ENCODE peak calls at places on chromosomes 5 and 9, in nine cellular contexts. One of them, this sample, is unnamed.

GRCh38 chr9:1032181-1032580 is 18.0 kb upstream of the DMRT2 start:
- DNase-seq in hepatocyte: no peak
- DNase-seq in upper lobe of right lung: no peak
- DNase-seq in uterus: no peak
- DNase-seq in HepG2: no peak
- DNase-seq in heart right ventricle: no peak
- DNase-seq in MM.1S: no peak
- DNase-seq in lower lobe of right lung: no peak
- DNase-seq in fibroblast of lung: no peak
- DNase-seq in this sample: no peak

GRCh38 chr5:97624861-97625260 is 441.8 kb upstream of the RIOK2 start:
- DNase-seq in MM.1S: no peak
- DNase-seq in HepG2: no peak
- DNase-seq in hepatocyte: no peak
- DNase-seq in heart right ventricle: no peak
- DNase-seq in uterus: no peak
- DNase-seq in upper lobe of right lung: no peak
- DNase-seq in fibroblast of lung: peak; percentile 23
- DNase-seq in lower lobe of right lung: no peak
- DNase-seq in this sample: no peak

GRCh38 chr5:106269252-106269843 is 1401.4 kb downstream of the EFNA5 start:
- DNase-seq in upper lobe of right lung: no peak
- DNase-seq in heart right ventricle: no peak
- DNase-seq in lower lobe of right lung: no peak
- DNase-seq in hepatocyte: peak; percentile 25
- DNase-seq in uterus: no peak
- DNase-seq in HepG2: peak; percentile 1
- DNase-seq in MM.1S: no peak
- DNase-seq in fibroblast of lung: peak; percentile 36
- DNase-seq in this sample: no peak

GRCh38 chr9:89462817-89463216 is 35.1 kb downstream of the SEMA4D start:
- DNase-seq in heart right ventricle: no peak
- DNase-seq in upper lobe of right lung: no peak
- DNase-seq in MM.1S: no peak
- DNase-seq in hepatocyte: no peak
- DNase-seq in lower lobe of right lung: no peak
- DNase-seq in HepG2: no peak
- DNase-seq in uterus: no peak
- DNase-seq in fibroblast of lung: no peak
- DNase-seq in this sample: no peak

GRCh38 chr9:128798896-128799295 is 11.8 kb downstream of the TBC1D13 start:
- DNase-seq in uterus: no peak
- DNase-seq in MM.1S: no peak
- DNase-seq in fibroblast of lung: no peak
- DNase-seq in hepatocyte: no peak
- DNase-seq in lower lobe of right lung: no peak
- DNase-seq in HepG2: no peak
- DNase-seq in heart right ventricle: no peak
- DNase-seq in upper lobe of right lung: no peak
- DNase-seq in this sample: no peak

GRCh38 chr5:127615916-127616315 is 33.0 kb upstream of the CTXN3 start:
- DNase-seq in lower lobe of right lung: no peak
- DNase-seq in uterus: no peak
- DNase-seq in fibroblast of lung: peak; percentile 13
- DNase-seq in HepG2: no peak
- DNase-seq in MM.1S: no peak
- DNase-seq in hepatocyte: peak; percentile 10
- DNase-seq in heart right ventricle: no peak
- DNase-seq in upper lobe of right lung: no peak
- DNase-seq in this sample: no peak

GRCh38 chr5:175351126-175351525 is 92.9 kb downstream of the DRD1 start:
- DNase-seq in uterus: peak; percentile 21
- DNase-seq in lower lobe of right lung: no peak
- DNase-seq in heart right ventricle: no peak
- DNase-seq in upper lobe of right lung: no peak
- DNase-seq in MM.1S: no peak
- DNase-seq in hepatocyte: no peak
- DNase-seq in HepG2: no peak
- DNase-seq in fibroblast of lung: no peak
- DNase-seq in this sample: no peak

GRCh38 chr5:135578685-135579341 is at the start of gene CXCL14:
- DNase-seq in upper lobe of right lung: peak; percentile 71
- DNase-seq in hepatocyte: peak; percentile 74
- DNase-seq in heart right ventricle: no peak
- DNase-seq in lower lobe of right lung: peak; percentile 55
- DNase-seq in uterus: no peak
- DNase-seq in MM.1S: no peak
- DNase-seq in HepG2: no peak
- DNase-seq in fibroblast of lung: peak; percentile 87
- DNase-seq in this sample: peak; percentile 37

GRCh38 chr5:132812123-132812948 is 766 bp upstream of the SOWAHA start:
- DNase-seq in fibroblast of lung: no peak
- DNase-seq in lower lobe of right lung: no peak
- DNase-seq in hepatocyte: no peak
- DNase-seq in heart right ventricle: no peak
- DNase-seq in MM.1S: no peak
- DNase-seq in uterus: no peak
- DNase-seq in HepG2: no peak
- DNase-seq in upper lobe of right lung: no peak
- DNase-seq in this sample: no peak

GRCh38 chr5:89437450-89438435 is 554.8 kb upstream of the MEF2C start:
- DNase-seq in upper lobe of right lung: no peak
- DNase-seq in HepG2: no peak
- DNase-seq in uterus: no peak
- DNase-seq in lower lobe of right lung: no peak
- DNase-seq in fibroblast of lung: peak; percentile 80
- DNase-seq in heart right ventricle: no peak
- DNase-seq in MM.1S: no peak
- DNase-seq in hepatocyte: no peak
- DNase-seq in this sample: no peak

GRCh38 chr5:95399034-95399433 is 7.9 kb downstream of the FAM81B start:
- DNase-seq in lower lobe of right lung: no peak
- DNase-seq in MM.1S: no peak
- DNase-seq in upper lobe of right lung: no peak
- DNase-seq in fibroblast of lung: no peak
- DNase-seq in uterus: no peak
- DNase-seq in HepG2: no peak
- DNase-seq in heart right ventricle: no peak
- DNase-seq in hepatocyte: no peak
- DNase-seq in this sample: no peak

GRCh38 chr5:95403996-95404395 is 12.8 kb downstream of the FAM81B start:
- DNase-seq in upper lobe of right lung: no peak
- DNase-seq in fibroblast of lung: peak; percentile 17
- DNase-seq in hepatocyte: no peak
- DNase-seq in lower lobe of right lung: no peak
- DNase-seq in HepG2: no peak
- DNase-seq in uterus: no peak
- DNase-seq in heart right ventricle: no peak
- DNase-seq in MM.1S: no peak
- DNase-seq in this sample: no peak

GRCh38 chr5:95406426-95407093 is 15.4 kb downstream of the FAM81B start:
- DNase-seq in fibroblast of lung: peak; percentile 13
- DNase-seq in hepatocyte: no peak
- DNase-seq in upper lobe of right lung: no peak
- DNase-seq in heart right ventricle: no peak
- DNase-seq in MM.1S: no peak
- DNase-seq in lower lobe of right lung: no peak
- DNase-seq in uterus: no peak
- DNase-seq in HepG2: no peak
- DNase-seq in this sample: no peak

GRCh38 chr5:95401601-95402000 is 10.4 kb downstream of the FAM81B start:
- DNase-seq in MM.1S: no peak
- DNase-seq in fibroblast of lung: no peak
- DNase-seq in upper lobe of right lung: no peak
- DNase-seq in heart right ventricle: no peak
- DNase-seq in lower lobe of right lung: no peak
- DNase-seq in HepG2: no peak
- DNase-seq in hepatocyte: no peak
- DNase-seq in uterus: no peak
- DNase-seq in this sample: no peak
- H3K4me1 ChIP-seq in MM.1S: no peaks in the 10 kb centered on the region
- H3K4me1 ChIP-seq in fibroblast of lung: no peaks in the 10 kb centered on the region
- H3K4me1 ChIP-seq in upper lobe of right lung: no peaks in the 10 kb centered on the region
- H3K4me1 ChIP-seq in heart right ventricle: no peaks in the 10 kb centered on the region
- H3K4me1 ChIP-seq in lower lobe of right lung: no peaks in the 10 kb centered on the region
- H3K4me1 ChIP-seq in HepG2: no peaks in the 10 kb centered on the region
- H3K4me1 ChIP-seq in hepatocyte: no peaks in the 10 kb centered on the region
- H3K4me1 ChIP-seq in uterus: no peaks in the 10 kb centered on the region
- H3K4me1 ChIP-seq in this sample: no peaks in the 10 kb centered on the region

GRCh38 chr5:71596169-71596568 is 9.0 kb downstream of the MCCC2 start:
- DNase-seq in HepG2: no peak
- DNase-seq in MM.1S: no peak
- DNase-seq in upper lobe of right lung: no peak
- DNase-seq in heart right ventricle: no peak
- DNase-seq in uterus: no peak
- DNase-seq in lower lobe of right lung: no peak
- DNase-seq in fibroblast of lung: no peak
- DNase-seq in hepatocyte: no peak
- DNase-seq in this sample: no peak

GRCh38 chr5:71600783-71601182 is 13.6 kb downstream of the MCCC2 start:
- DNase-seq in lower lobe of right lung: no peak
- DNase-seq in uterus: no peak
- DNase-seq in MM.1S: no peak
- DNase-seq in fibroblast of lung: no peak
- DNase-seq in heart right ventricle: no peak
- DNase-seq in hepatocyte: no peak
- DNase-seq in HepG2: no peak
- DNase-seq in upper lobe of right lung: no peak
- DNase-seq in this sample: no peak

GRCh38 chr5:71597001-71597400 is 9.9 kb downstream of the MCCC2 start:
- DNase-seq in uterus: no peak
- DNase-seq in upper lobe of right lung: no peak
- DNase-seq in lower lobe of right lung: no peak
- DNase-seq in heart right ventricle: no peak
- DNase-seq in fibroblast of lung: no peak
- DNase-seq in HepG2: no peak
- DNase-seq in hepatocyte: no peak
- DNase-seq in MM.1S: no peak
- DNase-seq in this sample: no peak

GRCh38 chr5:71601222-71602026 is 14.3 kb downstream of the MCCC2 start:
- DNase-seq in HepG2: peak; percentile 74
- DNase-seq in heart right ventricle: peak; percentile 82
- DNase-seq in hepatocyte: peak; percentile 77
- DNase-seq in fibroblast of lung: peak; percentile 96
- DNase-seq in lower lobe of right lung: no peak
- DNase-seq in MM.1S: peak; percentile 55
- DNase-seq in upper lobe of right lung: no peak
- DNase-seq in uterus: no peak
- DNase-seq in this sample: peak; percentile 73
- TF ChIP-seq CTCF in HepG2: peak; percentile 59
- TF ChIP-seq CTCF in heart right ventricle: peak; percentile 54
- TF ChIP-seq CTCF in hepatocyte: peak; percentile 53
- TF ChIP-seq CTCF in fibroblast of lung: peak; percentile 64
- TF ChIP-seq CTCF in lower lobe of right lung: peak; percentile 55
- TF ChIP-seq CTCF in MM.1S: peak; percentile 65
- TF ChIP-seq CTCF in upper lobe of right lung: peak; percentile 60
- TF ChIP-seq CTCF in uterus: peak; percentile 36
- TF ChIP-seq CTCF in this sample: peak; percentile 66

GRCh38 chr5:156918311-156918845 is 44.6 kb downstream of the TIMD4 start:
- DNase-seq in lower lobe of right lung: no peak
- DNase-seq in HepG2: no peak
- DNase-seq in heart right ventricle: no peak
- DNase-seq in MM.1S: no peak
- DNase-seq in upper lobe of right lung: no peak
- DNase-seq in uterus: no peak
- DNase-seq in hepatocyte: no peak
- DNase-seq in fibroblast of lung: no peak
- DNase-seq in this sample: no peak

GRCh38 chr5:156913719-156914370 is 49.2 kb downstream of the TIMD4 start:
- DNase-seq in MM.1S: peak; percentile 82
- DNase-seq in HepG2: no peak
- DNase-seq in lower lobe of right lung: no peak
- DNase-seq in hepatocyte: no peak
- DNase-seq in heart right ventricle: no peak
- DNase-seq in upper lobe of right lung: no peak
- DNase-seq in fibroblast of lung: no peak
- DNase-seq in uterus: no peak
- DNase-seq in this sample: no peak

GRCh38 chr5:156914371-156914737 is 48.7 kb downstream of the TIMD4 start:
- DNase-seq in MM.1S: no peak
- DNase-seq in fibroblast of lung: no peak
- DNase-seq in heart right ventricle: no peak
- DNase-seq in upper lobe of right lung: no peak
- DNase-seq in uterus: no peak
- DNase-seq in lower lobe of right lung: no peak
- DNase-seq in HepG2: no peak
- DNase-seq in hepatocyte: no peak
- DNase-seq in this sample: no peak

GRCh38 chr5:156912869-156913268 is 50.2 kb downstream of the TIMD4 start:
- DNase-seq in upper lobe of right lung: no peak
- DNase-seq in fibroblast of lung: no peak
- DNase-seq in uterus: no peak
- DNase-seq in lower lobe of right lung: no peak
- DNase-seq in HepG2: no peak
- DNase-seq in hepatocyte: no peak
- DNase-seq in heart right ventricle: no peak
- DNase-seq in MM.1S: no peak
- DNase-seq in this sample: no peak

GRCh38 chr5:156913355-156913718 is 49.7 kb downstream of the TIMD4 start:
- DNase-seq in MM.1S: no peak
- DNase-seq in hepatocyte: no peak
- DNase-seq in heart right ventricle: no peak
- DNase-seq in lower lobe of right lung: no peak
- DNase-seq in HepG2: no peak
- DNase-seq in uterus: no peak
- DNase-seq in upper lobe of right lung: no peak
- DNase-seq in fibroblast of lung: no peak
- DNase-seq in this sample: no peak
- H3K4me1 ChIP-seq in MM.1S: peaks cover 28% of the 10 kb centered on the region
- H3K4me1 ChIP-seq in hepatocyte: no peaks in the 10 kb centered on the region
- H3K4me1 ChIP-seq in heart right ventricle: no peaks in the 10 kb centered on the region
- H3K4me1 ChIP-seq in lower lobe of right lung: peaks cover 5% of the 10 kb centered on the region
- H3K4me1 ChIP-seq in HepG2: no peaks in the 10 kb centered on the region
- H3K4me1 ChIP-seq in uterus: no peaks in the 10 kb centered on the region
- H3K4me1 ChIP-seq in upper lobe of right lung: no peaks in the 10 kb centered on the region
- H3K4me1 ChIP-seq in fibroblast of lung: no peaks in the 10 kb centered on the region
- H3K4me1 ChIP-seq in this sample: no peaks in the 10 kb centered on the region

DNA sequence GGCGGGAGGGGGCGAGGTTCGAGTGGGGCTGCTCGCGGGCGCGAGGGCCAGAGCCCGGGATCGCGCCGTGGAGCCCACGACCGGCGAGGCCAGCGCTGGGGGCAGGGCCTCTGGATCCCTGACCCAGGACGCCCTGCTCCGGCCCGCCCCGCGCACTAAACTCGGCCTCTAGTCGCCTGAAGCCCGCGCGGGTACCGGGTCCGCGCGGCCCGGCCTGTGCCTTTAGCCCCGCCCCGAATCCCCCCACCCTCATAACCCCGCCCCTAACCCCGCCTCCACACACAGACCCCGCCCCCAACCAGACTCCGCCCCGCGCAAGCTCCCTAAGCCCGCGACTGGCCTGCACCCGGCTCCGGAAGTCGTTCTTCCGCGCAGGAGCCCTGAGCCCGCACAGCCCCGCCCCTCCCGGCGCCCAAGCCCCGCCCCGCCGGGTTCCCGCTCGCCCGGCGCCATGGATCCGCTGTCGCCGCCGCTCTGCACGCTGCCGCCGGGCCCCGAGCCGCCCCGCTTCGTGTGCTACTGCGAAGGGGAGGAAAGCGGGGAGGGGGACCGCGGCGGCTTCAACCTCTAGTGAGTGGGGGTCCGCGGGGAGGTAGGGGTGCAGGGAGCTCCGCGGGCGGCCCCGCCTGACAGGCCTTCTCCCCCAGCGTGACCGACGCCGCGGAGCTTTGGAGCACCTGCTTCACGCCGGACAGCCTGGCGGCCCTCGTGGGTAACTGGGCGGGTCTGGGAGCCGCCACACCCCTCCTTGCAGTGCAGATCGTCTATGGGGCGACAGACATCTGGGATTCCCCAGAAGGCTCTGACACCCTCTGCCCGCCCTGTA is at the start of gene PAXX:
- DNase-seq in MM.1S: peak; percentile 81
- DNase-seq in fibroblast of lung: peak; percentile 83
- DNase-seq in hepatocyte: peak; percentile 96
- DNase-seq in HepG2: peak; percentile 70
- DNase-seq in uterus: peak; percentile 91
- DNase-seq in upper lobe of right lung: peak; percentile 98
- DNase-seq in lower lobe of right lung: peak; percentile 97
- DNase-seq in heart right ventricle: peak; percentile 92
- DNase-seq in this sample: peak; percentile 95
- TF ChIP-seq CTCF in MM.1S: no peak
- TF ChIP-seq CTCF in fibroblast of lung: no peak
- TF ChIP-seq CTCF in hepatocyte: no peak
- TF ChIP-seq CTCF in HepG2: no peak
- TF ChIP-seq CTCF in uterus: peak; percentile 2
- TF ChIP-seq CTCF in upper lobe of right lung: no peak
- TF ChIP-seq CTCF in lower lobe of right lung: no peak
- TF ChIP-seq CTCF in heart right ventricle: no peak
- TF ChIP-seq CTCF in this sample: no peak